ENCODE peak calls at places on chromosome 13, in five cellular contexts. S, C, R, A and J are unnamed samples. For H3K36me3, the result is how much of the 10 kb centered on the place peaks cover.

GRCh38 chr13:20717581-20718542 is 14.4 kb downstream of the IL17D start:
- DNase-seq in S (peak), C (no peak), R (no peak), A (no peak), J (no peak)

GRCh38 chr13:112346899-112347229 is 29.3 kb upstream of the SPACA7 start:
- DNase-seq in S (no peak), C (no peak), R (peak), A (no peak), J (no peak)

GRCh38 chr13:101127741-101128353 is 288.5 kb downstream of the NALCN start:
- DNase-seq in S (no peak), C (no peak), R (no peak), A (peak), J (no peak)

GRCh38 chr13:78632956-78633355 is 26.0 kb downstream of the OBI1 start:
- DNase-seq in S (no peak), C (no peak), R (no peak), A (no peak), J (no peak)

GRCh38 chr13:50352720-50353491 is 337.7 kb downstream of the KCNRG start:
- DNase-seq in S (no peak), C (no peak), R (no peak), A (no peak), J (no peak)

GRCh38 chr13:90121784-90122183 is 1225.7 kb upstream of the MIR17HG start:
- DNase-seq in S (no peak), C (no peak), R (no peak), A (no peak), J (no peak)

GRCh38 chr13:101706651-101707050 is 254.2 kb downstream of the ITGBL1 start:
- DNase-seq in S (no peak), C (no peak), R (no peak), A (peak), J (no peak)

GRCh38 chr13:76663941-76664340 is 222.3 kb downstream of the KCTD12 start:
- DNase-seq in S (no peak), C (no peak), R (no peak), A (peak), J (no peak)

GRCh38 chr13:44792096-44792495 is 197.2 kb downstream of the NUFIP1 start:
- DNase-seq in S (no peak), C (no peak), R (no peak), A (no peak), J (no peak)

GRCh38 chr13:23160241-23161175 is 20.3 kb upstream of the SGCG start:
- DNase-seq in S (no peak), C (no peak), R (no peak), A (no peak), J (no peak)

GRCh38 chr13:109998808-109999528 is 212.6 kb upstream of the IRS2 start:
- DNase-seq in S (no peak), C (peak), R (no peak), A (peak), J (peak)

GRCh38 chr13:27958928-27959539 is 10.1 kb downstream of the CDX2 start:
- DNase-seq in S (no peak), C (no peak), R (no peak), A (no peak), J (no peak)

GRCh38 chr13:49308104-49308875 is 60.6 kb downstream of the CDADC1 start:
- DNase-seq in S (peak), C (no peak), R (peak), A (peak), J (no peak)

GRCh38 chr13:39038569-39038898 is 278 bp downstream of the NHLRC3 start:
- DNase-seq in S (no peak), C (no peak), R (no peak), A (no peak), J (no peak)

GRCh38 chr13:62387642-62388041 is 972.0 kb upstream of the PCDH20 start:
- DNase-seq in S (no peak), C (no peak), R (no peak), A (peak), J (no peak)
- TF ChIP-seq CTCF in S (no peak), C (no peak), R (no peak), A (peak), J (no peak)

GRCh38 chr13:36999054-36999927 is at the start of gene ALG5:
- DNase-seq in S (peak), C (peak), R (peak), A (peak), J (no peak)
- H3K36me3 ChIP-seq in S (under half), C (under half), R (under half), A (under half), J (under half)

GRCh38 chr13:52846567-52847321 is 1.7 kb downstream of the PCDH8 start:
- DNase-seq in S (no peak), C (no peak), R (peak), A (peak), J (no peak)
- TF ChIP-seq CTCF in S (peak), C (no peak), R (peak), A (peak), J (no peak)

GRCh38 chr13:42054798-42055499 is 6.5 kb downstream of the DGKH start:
- DNase-seq in S (no peak), C (no peak), R (no peak), A (no peak), J (no peak)
- H3K36me3 ChIP-seq in S (under half), C (under half), R (under half), A (under half), J (under half)